ENCODE peak calls at places on chromosome 2, in seven cellular contexts. Z is transverse colon; G is germinal center; I is stimulated activated CD4-positive, alpha-beta T cell treated with anti-CD3 and anti-CD28 coated beads, TNF-alpha, amount 100 ng/mL, for 4 hours; Q is EH; J is occipital lobe; P is A172. L is an unnamed sample.

GRCh38 chr2:45941758-45942738 is 290.6 kb downstream of the PRKCE start:
- DNase-seq in Q (peak), G (no peak), I (no peak), P (no peak), Z (no peak), J (no peak), L (no peak)

GRCh38 chr2:220962556-220962955 is 609.5 kb downstream of the EPHA4 start:
- DNase-seq in I (no peak), Q (peak), Z (no peak), P (peak), J (no peak), G (no peak), L (no peak)

GRCh38 chr2:50492452-50492851 is 539.5 kb downstream of the NRXN1 start:
- DNase-seq in Z (peak), Q (peak), I (no peak), J (no peak), P (peak), G (peak), L (peak)

GRCh38 chr2:139469985-139470384 is 689.8 kb upstream of the NXPH2 start:
- DNase-seq in G (no peak), Z (no peak), P (no peak), J (no peak), Q (no peak), I (no peak), L (no peak)

GRCh38 chr2:120729410-120730052 is 6.1 kb upstream of the GLI2 start:
- DNase-seq in Z (no peak), J (no peak), P (peak), I (no peak), G (no peak), Q (peak), L (no peak)

GRCh38 chr2:113977660-113978523 is 88.0 kb downstream of the ACTR3 start:
- DNase-seq in I (no peak), Z (no peak), G (peak), J (peak), P (peak), Q (no peak), L (no peak)

GRCh38 chr2:106584304-106584954 is 97.3 kb downstream of the CD8B2 start:
- DNase-seq in J (no peak), Q (no peak), Z (no peak), I (no peak), G (no peak), P (no peak), L (no peak)

GRCh38 chr2:65442420-65443020 is 10.1 kb upstream of the SPRED2 start:
- DNase-seq in J (no peak), P (no peak), G (no peak), Q (no peak), I (no peak), Z (no peak), L (no peak)

GRCh38 chr2:112824701-112825099 is 11.9 kb downstream of the IL1B start:
- DNase-seq in G (no peak), I (no peak), Z (no peak), Q (no peak), P (no peak), J (no peak), L (no peak)

GRCh38 chr2:226247289-226248275 is 552.0 kb downstream of the IRS1 start:
- DNase-seq in G (no peak), J (no peak), I (no peak), P (peak), Z (no peak), Q (peak), L (no peak)

GRCh38 chr2:170091461-170091860 is 86.5 kb upstream of the MYO3B start:
- DNase-seq in Q (no peak), P (no peak), G (no peak), Z (no peak), J (no peak), I (no peak), L (no peak)

GRCh38 chr2:157152362-157152761 is 105.1 kb upstream of the GALNT5 start:
- DNase-seq in Z (no peak), J (no peak), Q (no peak), P (no peak), I (no peak), G (no peak), L (no peak)

L was measured in memory B cell.